ENCODE peak calls at places on chromosomes 7 and 10, in five cellular contexts. X, Q, C, M and Z are unnamed samples.

GRCh38 chr7:157890921-157891401 is 554.2 kb downstream of the DNAJB6 start:
- DNase-seq in X (no peak), Q (no peak), C (no peak), M (no peak), Z (peak)

GRCh38 chr7:124773339-124773738 is 7.7 kb upstream of the GPR37 start:
- DNase-seq in X (no peak), Q (no peak), C (no peak), M (no peak), Z (no peak)

GRCh38 chr7:51187941-51188340 is 128.7 kb downstream of the COBL start:
- DNase-seq in X (no peak), Q (no peak), C (no peak), M (no peak), Z (no peak)

GRCh38 chr7:101934618-101935017 is 117.2 kb downstream of the CUX1 start:
- DNase-seq in X (no peak), Q (no peak), C (no peak), M (no peak), Z (no peak)

GRCh38 chr10:50216894-50217293 is 34.4 kb downstream of the ASAH2 start:
- DNase-seq in X (no peak), Q (no peak), C (peak), M (peak), Z (no peak)

GRCh38 chr7:107964510-107964909 is 38.5 kb downstream of the LAMB1 start:
- DNase-seq in X (no peak), Q (no peak), C (no peak), M (no peak), Z (no peak)

GRCh38 chr7:93574269-93574645 is 267 bp downstream of the CALCR start:
- DNase-seq in X (no peak), Q (peak), C (no peak), M (no peak), Z (no peak)

GRCh38 chr10:51129946-51130554 is 55.8 kb downstream of the PRKG1 start:
- DNase-seq in X (no peak), Q (no peak), C (no peak), M (no peak), Z (no peak)

GRCh38 chr7:158001621-158002320 is 585.9 kb downstream of the PTPRN2 start:
- DNase-seq in X (no peak), Q (no peak), C (no peak), M (no peak), Z (no peak)

GRCh38 chr7:114364151-114364550 is 50.5 kb upstream of the FOXP2 start:
- DNase-seq in X (no peak), Q (no peak), C (no peak), M (no peak), Z (no peak)

GRCh38 chr10:73060738-73061635 is 35.7 kb downstream of the P4HA1 start:
- DNase-seq in X (peak), Q (no peak), C (peak), M (peak), Z (no peak)

GRCh38 chr10:90862908-90863514 is 5.2 kb upstream of the HTR7 start:
- DNase-seq in X (peak), Q (no peak), C (peak), M (peak), Z (no peak)

GRCh38 chr10:125699562-125700143 is 16.7 kb upstream of the TEX36 start:
- DNase-seq in X (no peak), Q (no peak), C (no peak), M (no peak), Z (no peak)

GRCh38 chr10:125694874-125695273 is 11.9 kb upstream of the TEX36 start:
- DNase-seq in X (no peak), Q (no peak), C (no peak), M (peak), Z (no peak)

GRCh38 chr10:125698599-125698998 is 15.6 kb upstream of the TEX36 start:
- DNase-seq in X (no peak), Q (no peak), C (no peak), M (no peak), Z (no peak)

GRCh38 chr10:125700355-125700911 is 17.5 kb upstream of the TEX36 start:
- DNase-seq in X (no peak), Q (no peak), C (peak), M (no peak), Z (no peak)
- TF ChIP-seq CTCF in X (peak), Q (no peak), C (peak), M (peak), Z (no peak)

DNA sequence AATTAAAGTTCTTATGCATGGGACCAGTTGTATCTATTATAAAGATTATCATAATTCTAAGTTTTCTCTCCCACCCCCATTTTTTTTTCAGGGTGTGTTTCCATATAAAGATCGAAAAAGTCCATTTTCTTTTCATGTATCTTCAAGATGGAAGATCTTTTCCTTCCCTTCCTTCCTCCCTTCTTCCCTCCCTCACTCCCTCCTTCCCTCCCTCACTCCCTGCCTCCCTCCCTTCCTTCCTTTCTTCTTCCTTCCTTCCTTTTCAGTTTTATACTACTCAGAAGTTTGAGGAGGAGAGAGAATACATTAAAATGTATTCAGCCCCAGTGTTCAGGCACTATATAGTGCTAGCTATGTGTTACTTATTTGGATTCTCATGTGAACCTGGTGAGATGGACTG is 98.0 kb downstream of the POLL start:
- DNase-seq in X (no peak), Q (no peak), C (no peak), M (no peak), Z (no peak)
- TF ChIP-seq CTCF in X (no peak), Q (no peak), C (no peak), M (no peak), Z (no peak)

DNA sequence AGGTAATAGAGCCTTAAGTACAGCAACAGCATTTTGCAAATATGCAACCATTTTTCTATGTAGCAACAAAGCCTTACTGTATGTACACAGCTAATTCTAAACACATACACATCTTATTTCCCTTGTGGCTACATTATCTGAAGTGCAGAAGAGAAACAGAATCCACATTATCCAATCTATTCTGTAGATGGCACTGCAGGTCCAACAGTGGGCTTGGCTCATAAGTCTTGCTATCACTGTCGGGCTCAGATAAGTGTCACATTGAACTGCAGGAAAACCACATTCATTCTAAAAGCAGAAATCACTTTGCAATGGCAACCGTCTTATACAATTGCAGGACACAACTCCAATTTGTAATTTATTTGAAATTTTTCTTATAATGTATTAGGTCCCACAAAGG is 109.8 kb upstream of the NOBOX start:
- DNase-seq in X (no peak), Q (no peak), C (peak), M (no peak), Z (peak)
- TF ChIP-seq CTCF in X (no peak), Q (no peak), C (peak), M (peak), Z (no peak)

GRCh38 chr7:106104861-106105260 is 7.3 kb downstream of the SYPL1 start:
- DNase-seq in X (no peak), Q (no peak), C (no peak), M (no peak), Z (no peak)
- TF ChIP-seq CTCF in X (no peak), Q (no peak), C (no peak), M (no peak), Z (no peak)